ENCODE peak calls at places on chromosomes 5 and 9, in five cellular contexts. G is amniotic epithelial cell; V is stimulated activated CD8-positive, alpha-beta memory T cell treated with anti-CD3 and anti-CD28 coated beads, Interleukin-15, amount 100 ng/mL, for 4 hours; K is activated CD8-positive, alpha-beta memory T cell treated with anti-CD3 and anti-CD28 coated beads for 48 hours; I is activated CD4-positive, alpha-beta T cell treated with anti-CD3 and anti-CD28 coated beads, Interleukin-2, amount 50 U/mL, for 1 hour. D is an unnamed sample.

GRCh38 chr5:6819521-6819920 is 106.3 kb downstream of the TENT4A start:
- DNase-seq in I (no peak), V (no peak), K (no peak), G (no peak), D (no peak)

GRCh38 chr5:132459983-132460834 is 30.4 kb downstream of the IRF1 start:
- DNase-seq in K (no peak), G (no peak), V (no peak), I (no peak), D (no peak)

GRCh38 chr5:106171132-106171531 is 1499.6 kb downstream of the EFNA5 start:
- DNase-seq in I (no peak), V (no peak), G (no peak), K (no peak), D (no peak)

GRCh38 chr9:129204840-129205239 is 26.8 kb upstream of the IER5L start:
- DNase-seq in V (no peak), I (no peak), K (no peak), G (no peak), D (no peak)

GRCh38 chr9:77944556-77945261 is 86.9 kb downstream of the GNAQ start:
- DNase-seq in I (peak; percentile 4), K (no peak), V (no peak), G (no peak), D (no peak)

GRCh38 chr9:37300620-37301368 is 121.7 kb upstream of the GRHPR start:
- DNase-seq in V (no peak), I (no peak), K (no peak), G (peak; percentile 42), D (no peak)

GRCh38 chr5:80339116-80339515 is 19.3 kb downstream of the SPZ1 start:
- DNase-seq in G (no peak), K (no peak), I (no peak), V (no peak), D (no peak)

GRCh38 chr5:172778223-172778814 is 7.3 kb upstream of the DUSP1 start:
- DNase-seq in K (no peak), I (no peak), G (peak; percentile 83), V (no peak), D (no peak)

GRCh38 chr9:15873573-15874177 is 320.8 kb downstream of the CCDC171 start:
- DNase-seq in G (peak; percentile 67), I (no peak), V (no peak), K (no peak), D (no peak)

GRCh38 chr5:5822729-5823257 is 400.3 kb downstream of the ICE1 start:
- DNase-seq in I (no peak), K (no peak), G (no peak), V (no peak), D (no peak)

GRCh38 chr5:14581891-14582796 is 552 bp downstream of the OTULINL start:
- DNase-seq in G (no peak), V (peak; percentile 73), K (peak; percentile 42), I (peak; percentile 84), D (peak; percentile 86)

GRCh38 chr9:27118916-27119315 is 9.9 kb downstream of the TEK start:
- DNase-seq in G (peak; percentile 25), K (no peak), V (no peak), I (no peak), D (no peak)

GRCh38 chr9:95105519-95106287 is 211.8 kb downstream of the FANCC start:
- DNase-seq in I (no peak), V (no peak), K (no peak), G (no peak), D (no peak)

GRCh38 chr5:109409061-109409843 is 522 bp downstream of the PJA2 start:
- DNase-seq in V (peak; percentile 65), K (peak; percentile 72), G (peak; percentile 78), I (peak; percentile 76), D (peak; percentile 87)

GRCh38 chr5:31421806-31422586 is 109.9 kb downstream of the DROSHA start:
- DNase-seq in V (no peak), G (no peak), I (no peak), K (no peak), D (no peak)

GRCh38 chr5:45507174-45507573 is 189.0 kb downstream of the HCN1 start:
- DNase-seq in K (no peak), V (no peak), I (no peak), G (no peak), D (no peak)

GRCh38 chr9:79975471-79976316 is 403.9 kb downstream of the TLE4 start:
- DNase-seq in I (no peak), G (no peak), V (no peak), K (no peak), D (no peak)

GRCh38 chr5:56026863-56027300 is 32.1 kb upstream of the IL6ST start:
- DNase-seq in I (no peak), K (no peak), G (peak; percentile 95), V (no peak), D (no peak)

GRCh38 chr5:59103303-59103702 is 520.4 kb downstream of the RAB3C start:
- DNase-seq in I (no peak), K (no peak), G (no peak), V (no peak), D (no peak)

GRCh38 chr9:69339620-69340019 is 14.6 kb downstream of the ENTREP1 start:
- DNase-seq in G (no peak), K (no peak), I (no peak), V (no peak), D (no peak)

GRCh38 chr5:39437469-39437868 is 12.7 kb upstream of the DAB2 start:
- DNase-seq in I (no peak), V (no peak), G (peak; percentile 48), K (no peak), D (no peak)

GRCh38 chr5:155943516-155944407 is 383.2 kb upstream of the SGCD start:
- DNase-seq in I (peak; percentile 24), K (no peak), V (no peak), G (peak; percentile 1), D (peak; percentile 4)

GRCh38 chr9:12539602-12540001 is 153.6 kb upstream of the TYRP1 start:
- DNase-seq in K (no peak), V (no peak), G (peak; percentile 77), I (no peak), D (no peak)

GRCh38 chr9:137314561-137315560 is 12.8 kb upstream of the NRARP start:
- DNase-seq in I (no peak), K (no peak), G (no peak), V (no peak), D (no peak)

D was measured in CD4-positive, alpha-beta memory T cell.